ENCODE peak calls at places on chromosomes 13 and 19, in six cellular contexts. J is GM23248; X is stromal cell of bone marrow; S is globus pallidus; D is NCI-H146; Z is stimulated activated CD8-positive, alpha-beta memory T cell treated with anti-CD3 and anti-CD28 coated beads, Interleukin-4, amount 100 ng/mL, for 48 hours. O is an unnamed sample.

GRCh38 chr13:22175815-22176214 is 504.9 kb downstream of the FGF9 start:
- DNase-seq in J (no peak), X (no peak), D (no peak), Z (no peak), S (no peak), O (no peak)

GRCh38 chr13:39016789-39017188 is 21.1 kb downstream of the PROSER1 start:
- DNase-seq in D (peak), X (no peak), J (peak), S (peak), Z (no peak), O (no peak)

GRCh38 chr19:1767464-1767933 is 14.2 kb downstream of the ONECUT3 start:
- DNase-seq in D (no peak), S (peak), X (no peak), J (peak), Z (peak), O (no peak)

GRCh38 chr13:22103628-22104027 is 432.8 kb downstream of the FGF9 start:
- DNase-seq in S (no peak), X (no peak), D (no peak), J (peak), Z (no peak), O (no peak)

GRCh38 chr19:8638078-8638619 is 7.7 kb downstream of the NFILZ start:
- DNase-seq in J (no peak), X (no peak), D (no peak), Z (no peak), S (no peak), O (no peak)

GRCh38 chr13:62875118-62875640 is 1459.5 kb upstream of the PCDH20 start:
- DNase-seq in D (no peak), X (peak), Z (no peak), J (no peak), S (no peak), O (no peak)

GRCh38 chr13:39302855-39303254 is 264.6 kb downstream of the NHLRC3 start:
- DNase-seq in Z (no peak), J (no peak), D (no peak), X (no peak), S (no peak), O (no peak)

GRCh38 chr13:40617801-40618356 is 48.6 kb downstream of the FOXO1 start:
- DNase-seq in J (no peak), S (no peak), Z (no peak), D (no peak), X (no peak), O (no peak)

GRCh38 chr19:10888421-10888866 is 17.1 kb downstream of the CARM1 start:
- DNase-seq in D (peak), J (no peak), Z (no peak), X (no peak), S (no peak), O (no peak)

GRCh38 chr13:100876044-100876403 is 201.4 kb upstream of the TMTC4 start:
- DNase-seq in X (no peak), Z (no peak), D (no peak), J (no peak), S (no peak), O (no peak)

GRCh38 chr13:65789815-65790214 is 1440.3 kb downstream of the PCDH9 start:
- DNase-seq in D (no peak), J (peak), Z (no peak), S (no peak), X (peak), O (no peak)

GRCh38 chr19:50720921-50721291 is 1.3 kb upstream of the SHANK1 start:
- DNase-seq in D (no peak), Z (no peak), J (peak), S (no peak), X (no peak), O (no peak)

GRCh38 chr13:39036212-39036611 is 1.7 kb downstream of the PROSER1 start:
- DNase-seq in D (peak), S (no peak), Z (no peak), J (peak), X (no peak), O (no peak)

GRCh38 chr13:69092615-69093322 is 1014.9 kb upstream of the ATXN8OS start:
- DNase-seq in X (no peak), D (no peak), Z (no peak), S (no peak), J (no peak), O (no peak)

GRCh38 chr19:996051-996838 is 4.0 kb upstream of the GRIN3B start:
- DNase-seq in D (peak), Z (peak), S (no peak), X (no peak), J (peak), O (no peak)

GRCh38 chr13:80379245-80379644 is 38.3 kb upstream of the SPRY2 start:
- DNase-seq in Z (no peak), X (peak), J (peak), S (no peak), D (no peak), O (no peak)

GRCh38 chr13:31424130-31424729 is 224.5 kb downstream of the B3GLCT start:
- DNase-seq in X (peak), S (peak), Z (peak), D (peak), J (peak), O (peak)

GRCh38 chr19:42276821-42277220 is 7.8 kb downstream of the CIC start:
- DNase-seq in J (peak), X (no peak), Z (peak), S (no peak), D (no peak), O (no peak)

GRCh38 chr13:108663710-108664109 is 34.3 kb downstream of the MYO16 start:
- DNase-seq in S (no peak), D (no peak), Z (no peak), X (no peak), J (no peak), O (no peak)

GRCh38 chr13:43303040-43303729 is 279.8 kb downstream of the DNAJC15 start:
- DNase-seq in X (no peak), D (peak), Z (no peak), S (peak), J (peak), O (peak)

GRCh38 chr13:114057131-114058050 is 75.0 kb downstream of the RASA3 start:
- DNase-seq in S (no peak), D (peak), Z (no peak), J (no peak), X (no peak), O (no peak)

GRCh38 chr19:862529-863304 is 3.3 kb downstream of the CFD start:
- DNase-seq in J (peak), X (no peak), Z (peak), D (no peak), S (no peak), O (no peak)

GRCh38 chr19:35755160-35755549 is 1.7 kb downstream of the HSPB6 start:
- DNase-seq in Z (no peak), J (no peak), D (no peak), X (no peak), S (no peak), O (no peak)

GRCh38 chr19:12647490-12648071 is 19.0 kb downstream of the MAN2B1 start:
- DNase-seq in J (peak), X (no peak), S (no peak), Z (peak), D (peak), O (no peak)

GRCh38 chr13:95455782-95456181 is 96.7 kb upstream of the CLDN10 start:
- DNase-seq in S (no peak), Z (no peak), X (no peak), J (no peak), D (no peak), O (no peak)

GRCh38 chr19:40530091-40530901 is 46.4 kb upstream of the SHKBP1 start:
- DNase-seq in D (peak), Z (peak), J (peak), X (no peak), S (no peak), O (peak)

O was measured in substantia nigra.